ENCODE peak calls at places on chromosomes 4 and X, in seven cellular contexts. K is CD8-positive, alpha-beta memory T cell; F is left lung; Z is pancreas; C is CD4-positive, alpha-beta T cell; I is heart left ventricle; T is adipocyte. W is an unnamed sample.
A peak's percentile ranks its signal among the peaks of the same experiment; 100 is the strongest.

GRCh38 chr4:2256156-2256731 is 5.7 kb downstream of the MXD4 start:
- DNase-seq in K (no peak), F (peak; percentile 75), Z (peak; percentile 13), C (no peak), I (peak; percentile 47), T (no peak), W (peak; percentile 2)

GRCh38 chr4:16117164-16117563 is 33.3 kb upstream of the PROM1 start:
- DNase-seq in K (no peak), F (no peak), Z (no peak), C (no peak), I (no peak), T (no peak), W (no peak)

GRCh38 chrX:132743086-132743485 is 215.3 kb downstream of the HS6ST2 start:
- DNase-seq in K (no peak), F (no peak), Z (no peak), C (no peak), I (no peak), T (no peak), W (no peak)

GRCh38 chr4:74418063-74418670 is 26.8 kb upstream of the AREG start:
- DNase-seq in K (no peak), F (no peak), Z (no peak), C (no peak), I (no peak), T (peak; percentile 55), W (no peak)

GRCh38 chrX:17788956-17789562 is 51.8 kb downstream of the SCML1 start:
- DNase-seq in K (no peak), F (no peak), Z (no peak), C (no peak), I (no peak), T (no peak), W (no peak)

GRCh38 chrX:15686818-15687685 is 22.4 kb upstream of the CLTRN start:
- DNase-seq in K (peak; percentile 38), F (no peak), Z (peak; percentile 57), C (peak; percentile 63), I (peak; percentile 41), T (peak; percentile 90), W (peak; percentile 49)

GRCh38 chr4:92519727-92520126 is 216.0 kb downstream of the GRID2 start:
- DNase-seq in K (no peak), F (no peak), Z (no peak), C (no peak), I (no peak), T (no peak), W (no peak)

GRCh38 chrX:10032147-10032546 is 65.0 kb downstream of the CLDN34 start:
- DNase-seq in K (no peak), F (no peak), Z (no peak), C (no peak), I (no peak), T (no peak), W (no peak)

GRCh38 chrX:110987292-110987691 is 108.7 kb upstream of the PAK3 start:
- DNase-seq in K (no peak), F (no peak), Z (no peak), C (no peak), I (no peak), T (no peak), W (no peak)

GRCh38 chr4:25484243-25484721 is 107.2 kb downstream of the ANAPC4 start:
- DNase-seq in K (no peak), F (no peak), Z (no peak), C (no peak), I (no peak), T (no peak), W (no peak)

GRCh38 chr4:122796801-122797404 is 29.7 kb upstream of the FGF2 start:
- DNase-seq in K (no peak), F (no peak), Z (no peak), C (no peak), I (no peak), T (no peak), W (no peak)

GRCh38 chr4:15562114-15562513 is 92.4 kb downstream of the CC2D2A start:
- DNase-seq in K (no peak), F (no peak), Z (no peak), C (no peak), I (no peak), T (no peak), W (no peak)

GRCh38 chr4:118758293-118758692 is 73.1 kb downstream of the METTL14 start:
- DNase-seq in K (no peak), F (no peak), Z (no peak), C (no peak), I (no peak), T (peak; percentile 89), W (no peak)

GRCh38 chr4:177093964-177094363 is 215.7 kb upstream of the NEIL3 start:
- DNase-seq in K (no peak), F (no peak), Z (no peak), C (no peak), I (no peak), T (peak; percentile 8), W (no peak)

GRCh38 chr4:128866281-128866680 is 56.8 kb downstream of the JADE1 start:
- DNase-seq in K (no peak), F (no peak), Z (no peak), C (no peak), I (no peak), T (no peak), W (no peak)

GRCh38 chr4:183898456-183898855 is 6.7 kb upstream of the STOX2 start:
- DNase-seq in K (no peak), F (no peak), Z (no peak), C (no peak), I (no peak), T (no peak), W (no peak)

GRCh38 chrX:41010188-41010846 is 74.9 kb upstream of the USP9X start:
- DNase-seq in K (peak; percentile 5), F (peak; percentile 79), Z (peak; percentile 87), C (peak; percentile 38), I (peak; percentile 87), T (peak; percentile 82), W (no peak)

GRCh38 chr4:39032218-39033085 is at the start of gene TMEM156:
- DNase-seq in K (no peak), F (no peak), Z (no peak), C (no peak), I (no peak), T (no peak), W (no peak)

GRCh38 chr4:133152801-133153526 is 3.9 kb downstream of the PCDH10 start:
- DNase-seq in K (no peak), F (no peak), Z (no peak), C (no peak), I (no peak), T (peak; percentile 52), W (no peak)

GRCh38 chr4:133150643-133151300 is 1.7 kb downstream of the PCDH10 start:
- DNase-seq in K (no peak), F (peak; percentile 71), Z (peak; percentile 12), C (no peak), I (peak; percentile 5), T (peak; percentile 59), W (no peak)

GRCh38 chr4:133152330-133152791 is 3.3 kb downstream of the PCDH10 start:
- DNase-seq in K (no peak), F (peak; percentile 49), Z (no peak), C (no peak), I (peak; percentile 4), T (peak; percentile 56), W (no peak)

GRCh38 chr4:133151301-133151680 is 2.2 kb downstream of the PCDH10 start:
- DNase-seq in K (no peak), F (peak; percentile 76), Z (no peak), C (no peak), I (no peak), T (peak; percentile 51), W (no peak)

DNA sequence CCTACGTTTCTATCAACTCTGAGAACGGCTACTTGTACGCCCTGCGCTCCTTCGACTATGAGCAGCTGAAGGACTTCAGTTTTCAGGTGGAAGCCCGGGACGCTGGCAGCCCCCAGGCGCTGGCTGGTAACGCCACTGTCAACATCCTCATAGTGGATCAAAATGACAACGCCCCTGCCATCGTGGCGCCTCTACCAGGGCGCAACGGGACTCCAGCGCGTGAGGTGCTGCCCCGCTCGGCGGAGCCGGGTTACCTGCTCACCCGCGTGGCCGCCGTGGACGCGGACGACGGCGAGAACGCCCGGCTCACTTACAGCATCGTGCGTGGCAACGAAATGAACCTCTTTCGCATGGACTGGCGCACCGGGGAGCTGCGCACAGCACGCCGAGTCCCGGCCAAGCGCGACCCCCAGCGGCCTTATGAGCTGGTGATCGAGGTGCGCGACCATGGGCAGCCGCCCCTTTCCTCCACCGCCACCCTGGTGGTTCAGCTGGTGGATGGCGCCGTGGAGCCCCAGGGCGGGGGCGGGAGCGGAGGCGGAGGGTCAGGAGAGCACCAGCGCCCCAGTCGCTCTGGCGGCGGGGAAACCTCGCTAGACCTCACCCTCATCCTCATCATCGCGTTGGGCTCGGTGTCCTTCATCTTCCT is 2.7 kb downstream of the PCDH10 start:
- DNase-seq in K (no peak), F (peak; percentile 75), Z (no peak), C (no peak), I (peak; percentile 4), T (peak; percentile 63), W (no peak)
- H3K27me3 ChIP-seq in K (peaks cover 7% of the 10 kb centered on the region), F (peaks cover 78% of the 10 kb centered on the region), Z (peaks cover 3% of the 10 kb centered on the region), C (peaks cover 68% of the 10 kb centered on the region), I (peaks cover 82% of the 10 kb centered on the region), T (peaks cover 48% of the 10 kb centered on the region), W (no peaks in the 10 kb centered on the region)

GRCh38 chr4:53267026-53267425 is 98.8 kb downstream of the SCFD2 start:
- DNase-seq in K (no peak), F (no peak), Z (no peak), C (no peak), I (no peak), T (no peak), W (no peak)
- H3K27me3 ChIP-seq in K (no peaks in the 10 kb centered on the region), F (no peaks in the 10 kb centered on the region), Z (no peaks in the 10 kb centered on the region), C (no peaks in the 10 kb centered on the region), I (no peaks in the 10 kb centered on the region), T (no peaks in the 10 kb centered on the region), W (no peaks in the 10 kb centered on the region)

DNA sequence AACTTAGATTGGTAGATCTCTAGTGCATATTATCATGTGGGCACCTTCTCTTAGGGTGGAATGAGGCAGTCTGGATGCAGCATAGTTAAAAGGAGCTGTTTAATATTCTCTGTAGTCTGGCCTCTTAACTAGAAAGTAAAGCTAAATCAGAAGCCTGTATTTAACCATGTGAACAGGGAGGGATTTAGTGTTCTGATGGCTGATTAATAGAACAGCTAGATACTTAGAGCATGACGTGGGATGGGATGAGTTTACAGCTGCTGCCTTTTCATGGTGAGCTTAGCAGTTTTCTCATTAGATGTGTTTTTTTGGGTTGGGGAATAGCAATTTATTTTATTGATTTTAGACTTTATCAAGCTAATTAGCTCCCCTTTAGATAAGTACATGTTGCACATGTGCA is 34.0 kb downstream of the YIPF6 start:
- DNase-seq in K (no peak), F (no peak), Z (no peak), C (no peak), I (no peak), T (no peak), W (no peak)
- H3K27me3 ChIP-seq in K (no peaks in the 10 kb centered on the region), F (no peaks in the 10 kb centered on the region), Z (no peaks in the 10 kb centered on the region), C (no peaks in the 10 kb centered on the region), I (peaks cover 8% of the 10 kb centered on the region), T (peaks cover 4% of the 10 kb centered on the region), W (no peaks in the 10 kb centered on the region)

DNA sequence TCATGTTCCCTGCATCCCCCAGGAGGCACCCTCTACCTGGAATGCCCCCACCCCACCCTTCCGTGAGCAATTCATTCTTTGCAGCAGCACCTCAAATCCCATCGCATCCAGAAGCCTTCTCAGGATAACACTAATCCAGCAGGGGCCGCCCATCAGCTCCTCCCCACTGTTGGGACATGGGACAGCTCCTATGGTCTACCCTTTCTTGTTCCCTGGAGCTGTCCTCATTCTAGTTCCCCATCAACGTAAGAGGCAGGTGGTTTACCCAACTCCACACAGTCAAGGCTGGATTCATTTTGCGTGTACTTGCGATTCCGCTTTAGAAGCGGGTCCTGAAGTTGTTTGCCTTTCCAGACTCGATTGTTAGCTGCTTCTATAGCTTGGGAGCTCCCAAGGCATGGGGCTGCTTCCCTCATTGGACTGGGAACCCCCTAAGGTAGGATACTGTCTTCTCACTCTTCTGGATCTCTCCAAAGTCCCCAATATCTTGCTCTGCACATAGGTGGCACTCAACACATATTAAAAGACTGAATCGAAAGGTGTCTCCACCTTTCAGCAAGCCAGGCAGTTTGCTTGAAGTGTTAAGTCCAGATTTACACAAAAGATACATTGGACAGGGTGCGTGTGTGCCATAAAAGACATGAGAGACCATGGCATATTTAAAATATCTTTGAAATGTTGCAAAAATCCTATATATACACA is 942 bp upstream of the APLN start:
- DNase-seq in K (no peak), F (no peak), Z (no peak), C (no peak), I (no peak), T (no peak), W (peak; percentile 34)
- H3K27me3 ChIP-seq in K (peaks cover 6% of the 10 kb centered on the region), F (no peaks in the 10 kb centered on the region), Z (no peaks in the 10 kb centered on the region), C (peaks cover 16% of the 10 kb centered on the region), I (peaks cover 22% of the 10 kb centered on the region), T (peaks cover 24% of the 10 kb centered on the region), W (no peaks in the 10 kb centered on the region)

W was measured in DND-41.